ENCODE peak calls at places on chromosomes 13 and 19, in four cellular contexts. H is H1, P is HepG2, I is HCT116. W is an unnamed sample.

GRCh38 chr13:99080131-99080530 is 102.3 kb upstream of the DOCK9 start:
- DNase-seq in H (no peak), P (no peak), I (no peak), W (no peak)

GRCh38 chr19:33194884-33195710 is 967 bp downstream of the LRP3 start:
- DNase-seq in H (no peak), P (peak), I (no peak), W (peak)

GRCh38 chr19:12723643-12724426 is at the start of gene TNPO2:
- DNase-seq in H (peak), P (peak), I (peak), W (peak)

GRCh38 chr19:34375598-34375997 is 10.6 kb downstream of the GPI start:
- DNase-seq in H (no peak), P (no peak), I (no peak), W (no peak)

GRCh38 chr19:11736696-11737095 is 2.0 kb downstream of the ZNF823 start:
- DNase-seq in H (no peak), P (no peak), I (no peak), W (no peak)

GRCh38 chr19:10044390-10044789 is 31.1 kb downstream of the RDH8 start:
- DNase-seq in H (no peak), P (no peak), I (peak), W (no peak)

GRCh38 chr13:89609318-89609717 is 1738.2 kb upstream of the MIR17HG start:
- DNase-seq in H (no peak), P (no peak), I (no peak), W (no peak)

GRCh38 chr19:4866595-4867424 is 657 bp downstream of the PLIN3 start:
- DNase-seq in H (no peak), P (peak), I (no peak), W (peak)

GRCh38 chr13:28299941-28300340 is 161.6 kb downstream of the PAN3 start:
- DNase-seq in H (no peak), P (no peak), I (no peak), W (no peak)

GRCh38 chr19:55947532-55947931 is at the start of gene NLRP8:
- DNase-seq in H (no peak), P (no peak), I (no peak), W (no peak)

GRCh38 chr13:43319617-43320444 is 296.4 kb downstream of the DNAJC15 start:
- DNase-seq in H (peak), P (peak), I (no peak), W (no peak)

GRCh38 chr19:40567040-40567749 is 9.5 kb upstream of the SHKBP1 start:
- DNase-seq in H (no peak), P (no peak), I (no peak), W (no peak)
- TF ChIP-seq ATF3 in H (no peak), P (no peak), I (no peak), W (no peak)

GRCh38 chr13:109700176-109700575 is 86.2 kb downstream of the IRS2 start:
- DNase-seq in H (no peak), P (no peak), I (no peak), W (no peak)
- TF ChIP-seq ATF3 in H (no peak), P (no peak), I (no peak), W (no peak)

DNA sequence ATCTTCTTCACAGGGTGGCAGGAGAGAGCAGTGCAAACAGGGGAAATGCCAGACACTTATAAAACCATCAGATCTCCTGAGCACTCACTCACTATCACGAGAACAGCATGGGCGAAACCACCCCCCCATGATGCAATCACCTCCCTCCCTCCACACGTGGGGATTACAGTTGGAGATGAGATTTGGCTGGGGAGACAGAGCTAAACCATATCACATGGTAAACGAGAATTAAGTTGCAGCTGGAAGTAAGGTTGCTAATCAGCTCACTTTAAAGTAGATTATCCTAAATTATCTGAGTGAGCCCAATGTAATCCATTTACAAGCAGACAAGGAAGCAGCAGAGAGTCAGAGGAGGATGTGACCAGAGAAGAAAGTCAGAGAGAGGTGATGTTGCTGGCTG is 102.2 kb upstream of the IPO5 start:
- DNase-seq in H (no peak), P (no peak), I (no peak), W (no peak)
- TF ChIP-seq ATF3 in H (no peak), P (no peak), I (no peak), W (no peak)

GRCh38 chr19:18417250-18418033 is 1.8 kb upstream of the SSBP4 start:
- DNase-seq in H (no peak), P (peak), I (no peak), W (peak)
- TF ChIP-seq ATF3 in H (no peak), P (no peak), I (no peak), W (no peak)

DNA sequence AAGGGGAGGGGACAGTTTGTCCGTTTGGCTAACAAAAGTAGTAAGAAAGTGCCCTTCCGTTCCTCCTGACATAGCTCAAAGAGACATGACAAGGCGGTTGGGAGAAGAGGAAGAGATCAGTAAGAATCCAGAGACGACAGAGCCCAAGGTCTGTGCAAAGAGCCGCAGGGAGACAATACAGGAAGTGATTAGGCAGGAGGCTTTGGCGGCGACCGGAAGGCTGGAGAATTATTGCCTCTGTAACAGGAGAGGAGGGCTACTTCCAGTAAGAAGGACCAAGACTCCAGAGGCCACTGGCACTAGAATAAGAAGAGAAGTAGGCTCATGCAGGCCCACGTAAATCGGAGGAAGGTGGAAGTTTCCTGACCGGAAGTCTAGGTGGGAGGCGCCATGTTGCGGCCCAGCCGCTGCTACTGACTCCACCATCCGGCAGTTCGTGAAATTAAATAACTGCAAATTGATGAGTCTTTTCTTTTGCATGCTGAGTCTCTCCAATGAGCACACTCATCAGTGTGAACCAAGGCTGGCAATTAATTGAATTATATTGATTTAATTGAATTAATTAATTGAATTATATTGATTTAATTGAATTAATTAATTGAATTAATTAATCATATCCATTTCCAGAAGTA is 9.9 kb downstream of the RFX2 start:
- DNase-seq in H (no peak), P (no peak), I (no peak), W (no peak)
- TF ChIP-seq ATF3 in H (no peak), P (no peak), I (no peak), W (no peak)

GRCh38 chr19:1848399-1849131 is at the start of gene REXO1:
- DNase-seq in H (peak), P (peak), I (peak), W (peak)

GRCh38 chr19:1849132-1849474 is 820 bp upstream of the REXO1 start:
- DNase-seq in H (no peak), P (no peak), I (no peak), W (no peak)

GRCh38 chr19:1846517-1847205 is 1.6 kb downstream of the REXO1 start:
- DNase-seq in H (no peak), P (no peak), I (no peak), W (no peak)

GRCh38 chr19:1847348-1847683 is 967 bp downstream of the REXO1 start:
- DNase-seq in H (no peak), P (no peak), I (no peak), W (no peak)

GRCh38 chr19:1847684-1848398 is 442 bp downstream of the REXO1 start:
- DNase-seq in H (no peak), P (peak), I (no peak), W (no peak)
- TF ChIP-seq ATF3 in H (no peak), P (no peak), I (no peak), W (no peak)

DNA sequence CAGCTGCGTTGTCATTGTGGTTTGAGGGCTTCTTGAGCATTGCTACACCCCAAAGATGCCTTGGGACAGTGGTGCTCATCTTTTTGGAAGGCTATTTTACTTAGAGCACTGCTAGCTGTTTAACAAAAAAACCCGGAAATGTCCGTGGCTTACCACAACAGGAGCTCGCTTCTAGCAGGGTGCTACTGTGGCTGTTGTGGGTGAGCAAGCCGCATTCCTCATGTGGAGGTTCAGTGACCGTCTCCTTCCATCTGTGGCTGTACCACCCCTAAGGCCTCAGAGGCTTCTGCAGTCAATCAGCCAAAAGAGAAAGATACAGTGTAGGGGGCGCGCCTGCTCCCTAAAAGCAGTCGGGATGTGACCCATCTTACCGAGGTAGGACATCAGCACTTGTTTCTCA is 1004.2 kb downstream of the UQCRFS1 start:
- DNase-seq in H (no peak), P (no peak), I (no peak), W (no peak)
- TF ChIP-seq ATF3 in H (no peak), P (no peak), I (no peak), W (no peak)

GRCh38 chr13:93266681-93267080 is 40.1 kb downstream of the GPC6 start:
- DNase-seq in H (no peak), P (no peak), I (no peak), W (no peak)
- TF ChIP-seq ATF3 in H (no peak), P (no peak), I (no peak), W (no peak)

DNA sequence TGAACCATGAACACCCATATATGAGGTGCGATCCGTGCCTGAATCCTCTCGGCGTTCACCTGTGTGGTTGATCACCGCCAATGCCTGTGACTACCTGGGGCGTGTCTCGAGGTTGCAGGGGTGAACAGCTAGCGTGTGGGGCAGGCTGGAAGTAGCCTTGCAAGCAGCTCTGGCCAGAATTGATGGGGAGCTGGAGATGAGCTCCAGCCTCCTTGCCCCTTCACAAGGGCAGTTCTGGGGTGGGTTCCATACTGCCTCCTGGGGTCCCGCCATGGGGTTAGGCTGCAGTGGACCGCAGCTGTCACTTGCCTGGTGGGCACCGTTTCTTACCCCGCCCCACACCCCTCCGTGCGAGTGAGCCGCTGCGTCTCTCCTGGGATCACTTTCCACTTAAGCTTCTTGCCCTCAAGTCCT is 154.5 kb upstream of the SOX1 start:
- DNase-seq in H (no peak), P (no peak), I (no peak), W (peak)
- TF ChIP-seq ATF3 in H (no peak), P (no peak), I (no peak), W (no peak)

GRCh38 chr19:554817-555216 is 11.0 kb downstream of the GZMM start:
- DNase-seq in H (no peak), P (no peak), I (no peak), W (no peak)
- TF ChIP-seq ATF3 in H (no peak), P (no peak), I (no peak), W (no peak)

W was measured in WTC11.